ENCODE peak calls at places on chromosomes 5 and 9, in four cellular contexts. O, H, I and Y are unnamed samples.

GRCh38 chr5:139459451-139459934 is 3.0 kb downstream of the ECSCR start:
- DNase-seq in O (no peak), H (no peak), I (no peak), Y (no peak)

GRCh38 chr5:117701067-117701466 is 1126.4 kb upstream of the SEMA6A start:
- DNase-seq in O (no peak), H (no peak), I (no peak), Y (no peak)

GRCh38 chr5:1333986-1334385 is 10.9 kb downstream of the CLPTM1L start:
- DNase-seq in O (no peak), H (no peak), I (no peak), Y (no peak)

GRCh38 chr9:19698960-19699359 is 89.9 kb downstream of the SLC24A2 start:
- DNase-seq in O (no peak), H (no peak), I (no peak), Y (no peak)

GRCh38 chr9:16090907-16091629 is 538.2 kb downstream of the CCDC171 start:
- DNase-seq in O (no peak), H (no peak), I (no peak), Y (no peak)

GRCh38 chr9:107704791-107705190 is 215.2 kb upstream of the KLF4 start:
- DNase-seq in O (no peak), H (no peak), I (no peak), Y (no peak)

GRCh38 chr5:136020383-136021015 is 8.3 kb upstream of the TGFBI start:
- DNase-seq in O (no peak), H (peak), I (no peak), Y (peak)

GRCh38 chr5:159442210-159442850 is 112.0 kb upstream of the IL12B start:
- DNase-seq in O (no peak), H (no peak), I (no peak), Y (no peak)

GRCh38 chr5:142287096-142287972 is 37.5 kb downstream of the SPRY4 start:
- DNase-seq in O (no peak), H (no peak), I (no peak), Y (no peak)

DNA sequence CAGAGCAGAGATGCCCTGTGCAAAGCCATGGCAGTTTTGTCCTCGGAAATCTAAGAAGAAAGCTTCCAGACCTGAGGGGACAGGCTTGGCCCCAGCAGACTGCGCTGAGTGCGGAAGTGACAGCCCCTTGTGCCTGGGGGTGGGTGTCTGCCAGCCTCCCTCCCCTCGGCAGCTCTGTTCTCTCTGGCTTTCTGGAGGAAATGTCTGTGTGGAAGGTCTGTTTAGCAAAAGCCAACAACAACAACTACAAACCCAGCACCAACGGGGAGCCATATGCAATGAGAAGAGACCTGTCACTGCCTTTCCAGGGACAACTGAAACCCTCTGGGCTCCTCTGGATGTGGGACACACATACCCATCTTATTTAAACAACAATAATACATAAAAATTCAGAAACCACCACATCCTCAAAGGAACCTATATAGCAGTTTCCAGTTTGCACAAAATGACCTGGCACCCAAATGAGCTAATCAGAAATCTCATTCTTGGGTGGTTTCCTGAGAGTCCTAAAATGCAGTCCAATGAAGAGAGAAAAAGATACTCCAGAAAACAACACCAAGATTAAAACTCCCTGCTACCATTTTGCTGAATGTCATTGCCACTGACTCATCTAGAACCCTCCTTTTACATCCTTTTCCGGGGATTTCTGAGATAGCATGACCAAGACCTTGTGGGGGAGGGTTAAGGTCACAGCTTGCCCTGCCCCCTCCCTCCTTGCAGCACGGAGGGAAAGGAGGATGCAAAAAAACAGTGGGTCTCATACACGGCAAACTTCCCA is 97.7 kb downstream of the AK8 start:
- DNase-seq in O (no peak), H (no peak), I (no peak), Y (no peak)
- TF ChIP-seq EP300 in O (no peak), H (no peak), I (no peak), Y (no peak)

GRCh38 chr9:83980395-83981125 is at the start of gene RMI1:
- DNase-seq in O (peak), H (peak), I (peak), Y (peak)

GRCh38 chr9:83979812-83980394 is at the start of gene HNRNPK:
- DNase-seq in O (peak), H (peak), I (peak), Y (peak)

GRCh38 chr9:83977196-83977595 is 2.8 kb downstream of the HNRNPK start:
- DNase-seq in O (no peak), H (no peak), I (no peak), Y (no peak)

GRCh38 chr9:83981126-83981871 is 694 bp downstream of the RMI1 start:
- DNase-seq in O (no peak), H (peak), I (no peak), Y (peak)

GRCh38 chr9:83978992-83979811 is 813 bp downstream of the HNRNPK start:
- DNase-seq in O (peak), H (peak), I (peak), Y (peak)
- TF ChIP-seq POLR2A in O (peak), H (no peak), I (no peak), Y (no peak)

GRCh38 chr5:89191374-89191773 is 308.4 kb upstream of the MEF2C start:
- DNase-seq in O (no peak), H (no peak), I (no peak), Y (no peak)
- H3K27ac ChIP-seq in O (no peak), H (no peak), I (no peak), Y (no peak)

GRCh38 chr5:95910521-95910920 is 51.1 kb downstream of the ELL2 start:
- DNase-seq in O (no peak), H (no peak), I (no peak), Y (no peak)
- TF ChIP-seq EP300 in O (no peak), H (no peak), I (no peak), Y (no peak)

DNA sequence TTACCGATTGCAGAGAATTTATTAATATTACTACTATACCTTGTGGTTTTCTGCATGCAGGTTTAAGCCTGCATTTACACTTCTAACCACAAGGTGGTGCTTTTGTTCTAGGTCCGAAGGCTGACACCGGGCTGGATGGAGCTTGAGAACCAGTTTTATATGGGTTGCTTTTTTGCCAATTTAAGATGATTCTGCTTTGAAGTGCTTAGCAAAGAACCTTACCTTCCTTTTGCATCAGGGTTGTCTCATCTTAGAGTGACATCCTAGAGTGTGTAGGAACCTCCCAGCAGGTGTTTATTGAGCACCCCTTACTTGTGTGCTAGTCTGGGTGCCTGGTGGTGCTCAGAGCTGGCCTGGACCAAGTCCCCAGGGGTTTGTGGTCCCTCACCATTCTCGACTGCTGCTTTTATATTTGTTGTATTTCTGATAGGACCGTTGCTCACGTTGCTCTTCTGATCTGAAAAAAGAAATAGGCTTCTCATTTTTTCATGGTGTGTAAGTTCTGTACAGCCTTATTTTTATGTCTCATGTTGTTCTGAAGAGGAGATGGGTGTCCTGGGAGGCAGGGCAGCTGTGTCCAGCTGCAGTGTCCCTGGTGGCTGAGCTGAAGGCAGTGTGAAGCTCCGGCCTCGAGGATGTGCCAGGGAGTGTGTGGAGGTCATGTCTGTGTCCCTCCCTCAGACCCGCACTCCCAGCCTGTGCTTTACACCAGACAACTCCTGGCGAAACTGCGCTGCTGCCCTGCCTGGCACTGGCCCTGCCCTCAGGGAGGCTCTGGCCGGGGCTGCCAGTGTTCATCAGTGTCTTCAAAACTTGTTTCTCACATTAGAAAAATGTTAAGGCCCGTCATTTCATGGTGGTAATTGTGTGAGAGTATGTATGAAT is 54.3 kb downstream of the EHMT1 start:
- DNase-seq in O (no peak), H (peak), I (peak), Y (no peak)
- TF ChIP-seq POLR2A in O (no peak), H (no peak), I (no peak), Y (no peak)